ENCODE peak calls at places on chromosome 2, in ten cellular contexts. J is HCT116; R is stimulated activated CD4-positive, alpha-beta T cell treated with anti-CD3 and anti-CD28 coated beads, TNF-alpha, amount 100 ng/mL, for 1 hour; T is nucleus accumbens; O is A172; I is activated CD8-positive, alpha-beta memory T cell treated with anti-CD3 and anti-CD28 coated beads, Interleukin-2, amount 50 U/mL, for 4 hours; F is renal cortical epithelial cell; S is GM03348; N is GM18507; G is activated CD4-positive, alpha-beta T cell treated with anti-CD3 and anti-CD28 coated beads, Interleukin-2, amount 50 U/mL, for 48 hours. A is an unnamed sample.

GRCh38 chr2:134327367-134327766 is 73.5 kb downstream of the MGAT5 start:
- DNase-seq in O (no peak), N (no peak), J (no peak), R (no peak), T (no peak), G (no peak), F (peak), S (peak), I (no peak), A (no peak)

GRCh38 chr2:165952600-165953210 is 871 bp downstream of the TTC21B start:
- DNase-seq in O (peak), R (no peak), F (peak), I (no peak), G (no peak), S (no peak), J (no peak), N (no peak), T (no peak), A (peak)

GRCh38 chr2:190766581-190766980 is 114.0 kb upstream of the GLS start:
- DNase-seq in F (no peak), S (no peak), G (no peak), I (no peak), J (no peak), R (no peak), O (no peak), T (no peak), N (no peak), A (no peak)

GRCh38 chr2:109290887-109291675 is 162.1 kb downstream of the SH3RF3 start:
- DNase-seq in S (no peak), T (peak), I (no peak), O (peak), R (no peak), F (no peak), J (no peak), G (no peak), N (no peak), A (no peak)

GRCh38 chr2:134029478-134029877 is 224.4 kb upstream of the MGAT5 start:
- DNase-seq in G (no peak), T (no peak), R (no peak), O (no peak), S (no peak), N (no peak), J (no peak), I (no peak), F (no peak), A (no peak)

GRCh38 chr2:102238039-102238756 is 51.4 kb downstream of the IL1RL2 start:
- DNase-seq in T (no peak), I (peak), F (peak), R (no peak), S (peak), O (peak), J (no peak), N (no peak), G (peak), A (no peak)

GRCh38 chr2:160918909-160919503 is 241.2 kb upstream of the TANK start:
- DNase-seq in F (peak), J (peak), S (no peak), I (peak), N (no peak), T (peak), R (no peak), G (peak), O (peak), A (peak)

GRCh38 chr2:75586971-75587370 is 26.2 kb upstream of the EVA1A start:
- DNase-seq in S (no peak), F (no peak), R (no peak), J (no peak), N (no peak), I (no peak), O (no peak), T (no peak), G (no peak), A (no peak)

GRCh38 chr2:42877936-42878335 is 85.6 kb upstream of the HAAO start:
- DNase-seq in J (no peak), R (no peak), N (no peak), G (no peak), O (no peak), F (no peak), S (no peak), I (no peak), T (no peak), A (no peak)

GRCh38 chr2:40240067-40240466 is 211.8 kb downstream of the SLC8A1 start:
- DNase-seq in R (no peak), I (no peak), J (no peak), S (peak), N (no peak), T (peak), G (no peak), O (peak), F (peak), A (peak)

GRCh38 chr2:144519597-144519933 is 354 bp downstream of the ZEB2 start:
- DNase-seq in T (no peak), O (no peak), J (no peak), F (no peak), N (no peak), R (no peak), G (no peak), S (no peak), I (no peak), A (no peak)

GRCh38 chr2:134466141-134466540 is 212.3 kb downstream of the MGAT5 start:
- DNase-seq in G (peak), R (no peak), T (peak), F (peak), N (no peak), O (peak), J (peak), S (no peak), I (peak), A (peak)

GRCh38 chr2:47404356-47404755 is 1.4 kb downstream of the MSH2 start:
- DNase-seq in F (peak), R (no peak), S (no peak), I (no peak), O (no peak), T (no peak), N (no peak), J (no peak), G (no peak), A (no peak)

GRCh38 chr2:3476386-3477033 is 42.8 kb downstream of the ADI1 start:
- DNase-seq in R (no peak), O (no peak), G (no peak), J (no peak), S (no peak), F (no peak), N (no peak), T (peak), I (no peak), A (no peak)

GRCh38 chr2:7118606-7119503 is 201.6 kb downstream of the RNF144A start:
- DNase-seq in I (no peak), O (peak), F (peak), G (peak), T (peak), N (no peak), J (no peak), S (peak), R (no peak), A (no peak)

GRCh38 chr2:231325826-231326225 is 69.7 kb upstream of the B3GNT7 start:
- DNase-seq in G (no peak), R (no peak), J (no peak), T (no peak), F (no peak), I (no peak), S (no peak), O (no peak), N (no peak), A (no peak)

GRCh38 chr2:113219889-113220641 is 46.3 kb downstream of the PSD4 start:
- DNase-seq in I (no peak), N (no peak), J (peak), G (no peak), S (peak), T (no peak), F (peak), O (peak), R (no peak), A (no peak)

GRCh38 chr2:2043394-2043793 is 287.7 kb downstream of the MYT1L start:
- DNase-seq in G (no peak), T (no peak), S (no peak), N (no peak), J (no peak), F (no peak), R (no peak), O (no peak), I (no peak), A (no peak)

GRCh38 chr2:226703501-226703900 is 96.1 kb downstream of the IRS1 start:
- DNase-seq in T (no peak), F (no peak), R (no peak), I (no peak), S (no peak), N (no peak), O (no peak), J (no peak), G (no peak), A (no peak)

GRCh38 chr2:190837417-190837816 is 43.2 kb upstream of the GLS start:
- DNase-seq in N (no peak), O (peak), I (no peak), T (no peak), R (no peak), S (peak), J (peak), G (no peak), F (peak), A (peak)

GRCh38 chr2:120441744-120442471 is 96.0 kb downstream of the INHBB start:
- DNase-seq in T (peak), J (no peak), I (no peak), R (no peak), G (no peak), S (peak), O (no peak), F (no peak), N (no peak), A (no peak)

GRCh38 chr2:236176417-236176816 is 8.2 kb upstream of the GBX2 start:
- DNase-seq in F (no peak), I (no peak), S (no peak), G (no peak), T (no peak), R (no peak), N (no peak), J (no peak), O (no peak), A (no peak)

GRCh38 chr2:150125188-150125587 is 362.3 kb downstream of the RND3 start:
- DNase-seq in O (peak), R (no peak), N (no peak), J (no peak), T (no peak), I (no peak), S (no peak), F (peak), G (no peak), A (no peak)

GRCh38 chr2:8090748-8091700 is 590.8 kb upstream of the ID2 start:
- DNase-seq in J (peak), F (peak), R (no peak), N (peak), O (peak), S (peak), T (no peak), G (peak), I (no peak), A (peak)

GRCh38 chr2:238023608-238024007 is 37.2 kb upstream of the SCLY start:
- DNase-seq in G (no peak), R (no peak), I (no peak), F (no peak), J (no peak), N (no peak), O (no peak), S (no peak), T (no peak), A (no peak)

GRCh38 chr2:128300621-128301020 is 18.0 kb downstream of the HS6ST1 start:
- DNase-seq in T (no peak), I (no peak), S (no peak), G (no peak), R (no peak), N (no peak), J (no peak), O (no peak), F (no peak), A (no peak)

GRCh38 chr2:96917008-96917575 is 47.2 kb upstream of the SEMA4C start:
- DNase-seq in R (no peak), G (no peak), J (no peak), N (no peak), F (no peak), I (no peak), O (no peak), S (no peak), T (no peak), A (no peak)

GRCh38 chr2:202429164-202429980 is 53.2 kb downstream of the BMPR2 start:
- DNase-seq in F (no peak), R (no peak), S (peak), N (no peak), T (no peak), G (no peak), J (no peak), O (peak), I (no peak), A (no peak)

GRCh38 chr2:48420512-48421197 is 109.3 kb upstream of the STON1 start:
- DNase-seq in O (peak), J (peak), R (peak), F (peak), T (peak), S (peak), N (peak), G (peak), I (peak), A (peak)

GRCh38 chr2:26559556-26559955 is 81.6 kb downstream of the CIB4 start:
- DNase-seq in O (no peak), F (no peak), J (no peak), T (no peak), N (no peak), I (peak), R (no peak), G (no peak), S (no peak), A (no peak)

GRCh38 chr2:60764736-60765534 is 8.9 kb downstream of the PAPOLG start:
- DNase-seq in R (no peak), T (no peak), J (no peak), S (no peak), I (no peak), N (no peak), F (no peak), G (no peak), O (peak), A (no peak)

GRCh38 chr2:145846986-145847385 is 1327.1 kb upstream of the ZEB2 start:
- DNase-seq in J (no peak), G (no peak), F (no peak), N (no peak), R (no peak), O (no peak), T (no peak), S (no peak), I (no peak), A (no peak)

GRCh38 chr2:28951910-28952805 is 28.9 kb upstream of the TOGARAM2 start:
- DNase-seq in I (no peak), O (no peak), S (peak), G (no peak), T (no peak), R (no peak), J (no peak), F (peak), N (no peak), A (no peak)

GRCh38 chr2:10864888-10865551 is 46.7 kb upstream of the KCNF1 start:
- DNase-seq in T (no peak), O (no peak), S (no peak), J (no peak), F (no peak), N (peak), I (no peak), G (peak), R (no peak), A (no peak)

GRCh38 chr2:96893289-96894150 is 23.6 kb upstream of the SEMA4C start:
- DNase-seq in F (no peak), I (no peak), T (no peak), O (no peak), N (no peak), R (no peak), J (no peak), S (no peak), G (no peak), A (no peak)

GRCh38 chr2:170966648-170967396 is 37.8 kb downstream of the GORASP2 start:
- DNase-seq in J (no peak), O (peak), I (no peak), T (no peak), G (no peak), F (no peak), S (no peak), N (no peak), R (no peak), A (no peak)

GRCh38 chr2:168564641-168565040 is 108.6 kb downstream of the CERS6 start:
- DNase-seq in T (no peak), O (no peak), J (no peak), S (no peak), N (no peak), R (no peak), G (no peak), F (peak), I (no peak), A (no peak)

A was measured in kidney glomerular epithelial cell.